ENCODE peak calls at places on chromosome 5, in eight cellular contexts. B, L, C, P, S, J, A and Y are unnamed samples.

GRCh38 chr5:120345947-120346346 is 118.2 kb upstream of the PRR16 start:
- DNase-seq in A (no peak), L (no peak), B (no peak), S (no peak), P (no peak), J (no peak), C (no peak), Y (no peak)

GRCh38 chr5:128778474-128778873 is 186.8 kb upstream of the SLC27A6 start:
- DNase-seq in C (no peak), J (no peak), A (no peak), P (no peak), B (no peak), L (no peak), S (no peak), Y (no peak)

GRCh38 chr5:2633992-2634391 is 117.5 kb downstream of the IRX2 start:
- DNase-seq in P (no peak), C (no peak), L (no peak), S (no peak), J (no peak), A (no peak), B (no peak), Y (no peak)

GRCh38 chr5:143080982-143081381 is 310.8 kb downstream of the ARHGAP26 start:
- DNase-seq in A (no peak), L (no peak), P (no peak), C (no peak), B (no peak), S (no peak), J (no peak), Y (no peak)

GRCh38 chr5:74041913-74042312 is 415.9 kb downstream of the ARHGEF28 start:
- DNase-seq in A (no peak), C (no peak), L (no peak), B (no peak), J (no peak), P (no peak), S (no peak), Y (no peak)

GRCh38 chr5:158647264-158647663 is 452.5 kb downstream of the EBF1 start:
- DNase-seq in C (no peak), B (no peak), P (no peak), L (no peak), S (no peak), J (no peak), A (no peak), Y (no peak)

GRCh38 chr5:176529116-176529823 is 7.9 kb downstream of the RNF44 start:
- DNase-seq in A (no peak), C (no peak), B (no peak), J (no peak), S (no peak), L (no peak), P (peak), Y (no peak)

GRCh38 chr5:143636951-143637528 is 174.9 kb upstream of the HMHB1 start:
- DNase-seq in B (no peak), S (peak), A (no peak), P (no peak), L (no peak), J (no peak), C (no peak), Y (no peak)

GRCh38 chr5:78112931-78113330 is 181.6 kb downstream of the AP3B1 start:
- DNase-seq in P (no peak), C (peak), L (no peak), A (no peak), B (no peak), J (no peak), S (no peak), Y (no peak)

GRCh38 chr5:87151547-87151946 is 116.1 kb upstream of the RASA1 start:
- DNase-seq in L (no peak), J (no peak), B (peak), A (no peak), S (peak), P (no peak), C (no peak), Y (no peak)

GRCh38 chr5:137453476-137454080 is 45.5 kb downstream of the SPOCK1 start:
- DNase-seq in S (peak), L (no peak), P (no peak), C (no peak), J (no peak), B (peak), A (no peak), Y (no peak)